ENCODE peak calls at places on chromosome X, in ten cellular contexts. One of them, this sample, is unnamed.

GRCh38 chrX:16920116-16920515 is 26.3 kb upstream of the REPS2 start:
- DNase-seq in stimulated activated naive CD4-positive, alpha-beta T cell: no peak
- DNase-seq in MM.1S: peak
- DNase-seq in activated CD4-positive, alpha-beta T cell treated with anti-CD3 and anti-CD28 coated beads for 36 hours: no peak
- DNase-seq in GM13977: no peak
- DNase-seq in NCI-H1417 treated with DMSO at 0.1 percent for 48 hours: no peak
- DNase-seq in endothelial cell: no peak
- DNase-seq in Calu3: no peak
- DNase-seq in psoas muscle: no peak
- DNase-seq in LoVo: no peak
- DNase-seq in this sample: peak

GRCh38 chrX:148984238-148984637 is 483.8 kb downstream of the AFF2 start:
- DNase-seq in GM13977: no peak
- DNase-seq in LoVo: no peak
- DNase-seq in stimulated activated naive CD4-positive, alpha-beta T cell: no peak
- DNase-seq in MM.1S: no peak
- DNase-seq in NCI-H1417 treated with DMSO at 0.1 percent for 48 hours: no peak
- DNase-seq in endothelial cell: no peak
- DNase-seq in Calu3: no peak
- DNase-seq in psoas muscle: no peak
- DNase-seq in activated CD4-positive, alpha-beta T cell treated with anti-CD3 and anti-CD28 coated beads for 36 hours: peak
- DNase-seq in this sample: no peak

GRCh38 chrX:48021026-48021900 is 14.5 kb downstream of the SPACA5 start:
- DNase-seq in Calu3: peak
- DNase-seq in endothelial cell: peak
- DNase-seq in LoVo: peak
- DNase-seq in activated CD4-positive, alpha-beta T cell treated with anti-CD3 and anti-CD28 coated beads for 36 hours: peak
- DNase-seq in psoas muscle: peak
- DNase-seq in MM.1S: peak
- DNase-seq in stimulated activated naive CD4-positive, alpha-beta T cell: peak
- DNase-seq in GM13977: peak
- DNase-seq in NCI-H1417 treated with DMSO at 0.1 percent for 48 hours: peak
- DNase-seq in this sample: peak

GRCh38 chrX:106263817-106264216 is 95.7 kb downstream of the PWWP3B start:
- DNase-seq in LoVo: no peak
- DNase-seq in MM.1S: no peak
- DNase-seq in Calu3: no peak
- DNase-seq in psoas muscle: no peak
- DNase-seq in activated CD4-positive, alpha-beta T cell treated with anti-CD3 and anti-CD28 coated beads for 36 hours: no peak
- DNase-seq in endothelial cell: no peak
- DNase-seq in stimulated activated naive CD4-positive, alpha-beta T cell: no peak
- DNase-seq in NCI-H1417 treated with DMSO at 0.1 percent for 48 hours: no peak
- DNase-seq in GM13977: no peak
- DNase-seq in this sample: peak

GRCh38 chrX:63275127-63275526 is 76.0 kb downstream of the SPIN4 start:
- DNase-seq in endothelial cell: peak
- DNase-seq in psoas muscle: no peak
- DNase-seq in Calu3: peak
- DNase-seq in stimulated activated naive CD4-positive, alpha-beta T cell: no peak
- DNase-seq in LoVo: peak
- DNase-seq in MM.1S: peak
- DNase-seq in activated CD4-positive, alpha-beta T cell treated with anti-CD3 and anti-CD28 coated beads for 36 hours: peak
- DNase-seq in GM13977: peak
- DNase-seq in NCI-H1417 treated with DMSO at 0.1 percent for 48 hours: no peak
- DNase-seq in this sample: no peak

GRCh38 chrX:102154900-102155805 is 624 bp downstream of the BEX5 start:
- DNase-seq in Calu3: peak
- DNase-seq in LoVo: no peak
- DNase-seq in MM.1S: peak
- DNase-seq in psoas muscle: no peak
- DNase-seq in activated CD4-positive, alpha-beta T cell treated with anti-CD3 and anti-CD28 coated beads for 36 hours: peak
- DNase-seq in endothelial cell: peak
- DNase-seq in NCI-H1417 treated with DMSO at 0.1 percent for 48 hours: no peak
- DNase-seq in stimulated activated naive CD4-positive, alpha-beta T cell: peak
- DNase-seq in GM13977: no peak
- DNase-seq in this sample: no peak

GRCh38 chrX:40749874-40750273 is 14.5 kb upstream of the MED14 start:
- DNase-seq in stimulated activated naive CD4-positive, alpha-beta T cell: no peak
- DNase-seq in Calu3: no peak
- DNase-seq in LoVo: no peak
- DNase-seq in psoas muscle: no peak
- DNase-seq in GM13977: no peak
- DNase-seq in activated CD4-positive, alpha-beta T cell treated with anti-CD3 and anti-CD28 coated beads for 36 hours: no peak
- DNase-seq in endothelial cell: no peak
- DNase-seq in MM.1S: peak
- DNase-seq in NCI-H1417 treated with DMSO at 0.1 percent for 48 hours: no peak
- DNase-seq in this sample: no peak

GRCh38 chrX:101287402-101287801 is 3.7 kb downstream of the TAF7L start:
- DNase-seq in psoas muscle: no peak
- DNase-seq in stimulated activated naive CD4-positive, alpha-beta T cell: no peak
- DNase-seq in LoVo: peak
- DNase-seq in activated CD4-positive, alpha-beta T cell treated with anti-CD3 and anti-CD28 coated beads for 36 hours: peak
- DNase-seq in Calu3: peak
- DNase-seq in GM13977: peak
- DNase-seq in endothelial cell: peak
- DNase-seq in MM.1S: peak
- DNase-seq in NCI-H1417 treated with DMSO at 0.1 percent for 48 hours: no peak
- DNase-seq in this sample: peak

GRCh38 chrX:130100180-130100579 is 10.1 kb downstream of the ELF4 start:
- DNase-seq in MM.1S: no peak
- DNase-seq in NCI-H1417 treated with DMSO at 0.1 percent for 48 hours: no peak
- DNase-seq in Calu3: no peak
- DNase-seq in psoas muscle: peak
- DNase-seq in GM13977: no peak
- DNase-seq in LoVo: no peak
- DNase-seq in endothelial cell: no peak
- DNase-seq in stimulated activated naive CD4-positive, alpha-beta T cell: no peak
- DNase-seq in activated CD4-positive, alpha-beta T cell treated with anti-CD3 and anti-CD28 coated beads for 36 hours: no peak
- DNase-seq in this sample: peak

GRCh38 chrX:41558531-41558930 is 111.4 kb downstream of the NYX start:
- DNase-seq in activated CD4-positive, alpha-beta T cell treated with anti-CD3 and anti-CD28 coated beads for 36 hours: peak
- DNase-seq in GM13977: peak
- DNase-seq in LoVo: no peak
- DNase-seq in stimulated activated naive CD4-positive, alpha-beta T cell: no peak
- DNase-seq in Calu3: no peak
- DNase-seq in MM.1S: peak
- DNase-seq in psoas muscle: no peak
- DNase-seq in NCI-H1417 treated with DMSO at 0.1 percent for 48 hours: no peak
- DNase-seq in endothelial cell: no peak
- DNase-seq in this sample: no peak

GRCh38 chrX:18874560-18875255 is 109.2 kb downstream of the PHKA2 start:
- DNase-seq in psoas muscle: no peak
- DNase-seq in GM13977: no peak
- DNase-seq in Calu3: no peak
- DNase-seq in activated CD4-positive, alpha-beta T cell treated with anti-CD3 and anti-CD28 coated beads for 36 hours: no peak
- DNase-seq in stimulated activated naive CD4-positive, alpha-beta T cell: no peak
- DNase-seq in LoVo: no peak
- DNase-seq in MM.1S: no peak
- DNase-seq in endothelial cell: no peak
- DNase-seq in NCI-H1417 treated with DMSO at 0.1 percent for 48 hours: no peak
- DNase-seq in this sample: no peak

GRCh38 chrX:110082156-110082555 is 79.2 kb downstream of the TMEM164 start:
- DNase-seq in endothelial cell: no peak
- DNase-seq in Calu3: no peak
- DNase-seq in activated CD4-positive, alpha-beta T cell treated with anti-CD3 and anti-CD28 coated beads for 36 hours: no peak
- DNase-seq in psoas muscle: no peak
- DNase-seq in MM.1S: no peak
- DNase-seq in NCI-H1417 treated with DMSO at 0.1 percent for 48 hours: no peak
- DNase-seq in stimulated activated naive CD4-positive, alpha-beta T cell: no peak
- DNase-seq in GM13977: no peak
- DNase-seq in LoVo: no peak
- DNase-seq in this sample: peak

GRCh38 chrX:14095702-14096101 is 66.0 kb upstream of the GEMIN8 start:
- DNase-seq in activated CD4-positive, alpha-beta T cell treated with anti-CD3 and anti-CD28 coated beads for 36 hours: peak
- DNase-seq in GM13977: peak
- DNase-seq in endothelial cell: peak
- DNase-seq in MM.1S: peak
- DNase-seq in psoas muscle: peak
- DNase-seq in NCI-H1417 treated with DMSO at 0.1 percent for 48 hours: no peak
- DNase-seq in stimulated activated naive CD4-positive, alpha-beta T cell: no peak
- DNase-seq in LoVo: peak
- DNase-seq in Calu3: peak
- DNase-seq in this sample: peak

GRCh38 chrX:63922221-63922620 is 137.2 kb upstream of the ARHGEF9 start:
- DNase-seq in MM.1S: no peak
- DNase-seq in activated CD4-positive, alpha-beta T cell treated with anti-CD3 and anti-CD28 coated beads for 36 hours: no peak
- DNase-seq in GM13977: no peak
- DNase-seq in psoas muscle: no peak
- DNase-seq in endothelial cell: no peak
- DNase-seq in stimulated activated naive CD4-positive, alpha-beta T cell: no peak
- DNase-seq in LoVo: no peak
- DNase-seq in Calu3: no peak
- DNase-seq in NCI-H1417 treated with DMSO at 0.1 percent for 48 hours: no peak
- DNase-seq in this sample: no peak

GRCh38 chrX:103554687-103555417 is 30.5 kb upstream of the TCEAL4 start:
- DNase-seq in endothelial cell: peak
- DNase-seq in MM.1S: peak
- DNase-seq in activated CD4-positive, alpha-beta T cell treated with anti-CD3 and anti-CD28 coated beads for 36 hours: peak
- DNase-seq in stimulated activated naive CD4-positive, alpha-beta T cell: peak
- DNase-seq in psoas muscle: no peak
- DNase-seq in LoVo: no peak
- DNase-seq in NCI-H1417 treated with DMSO at 0.1 percent for 48 hours: no peak
- DNase-seq in Calu3: peak
- DNase-seq in GM13977: peak
- DNase-seq in this sample: peak

GRCh38 chrX:133923548-133923947 is 61.8 kb downstream of the GPC3 start:
- DNase-seq in activated CD4-positive, alpha-beta T cell treated with anti-CD3 and anti-CD28 coated beads for 36 hours: no peak
- DNase-seq in LoVo: no peak
- DNase-seq in MM.1S: no peak
- DNase-seq in GM13977: no peak
- DNase-seq in NCI-H1417 treated with DMSO at 0.1 percent for 48 hours: no peak
- DNase-seq in stimulated activated naive CD4-positive, alpha-beta T cell: no peak
- DNase-seq in Calu3: no peak
- DNase-seq in psoas muscle: no peak
- DNase-seq in endothelial cell: no peak
- DNase-seq in this sample: no peak

GRCh38 chrX:130769835-130770234 is 133.2 kb downstream of the ENOX2 start:
- DNase-seq in MM.1S: no peak
- DNase-seq in activated CD4-positive, alpha-beta T cell treated with anti-CD3 and anti-CD28 coated beads for 36 hours: no peak
- DNase-seq in NCI-H1417 treated with DMSO at 0.1 percent for 48 hours: no peak
- DNase-seq in GM13977: no peak
- DNase-seq in psoas muscle: no peak
- DNase-seq in LoVo: no peak
- DNase-seq in stimulated activated naive CD4-positive, alpha-beta T cell: no peak
- DNase-seq in Calu3: no peak
- DNase-seq in endothelial cell: no peak
- DNase-seq in this sample: no peak

GRCh38 chrX:105975382-105975781 is 63.1 kb downstream of the SERPINA7 start:
- DNase-seq in Calu3: no peak
- DNase-seq in stimulated activated naive CD4-positive, alpha-beta T cell: no peak
- DNase-seq in LoVo: peak
- DNase-seq in activated CD4-positive, alpha-beta T cell treated with anti-CD3 and anti-CD28 coated beads for 36 hours: no peak
- DNase-seq in endothelial cell: no peak
- DNase-seq in GM13977: no peak
- DNase-seq in psoas muscle: no peak
- DNase-seq in MM.1S: peak
- DNase-seq in NCI-H1417 treated with DMSO at 0.1 percent for 48 hours: no peak
- DNase-seq in this sample: peak

GRCh38 chrX:110406822-110407221 is 48.2 kb downstream of the RTL9 start:
- DNase-seq in stimulated activated naive CD4-positive, alpha-beta T cell: no peak
- DNase-seq in NCI-H1417 treated with DMSO at 0.1 percent for 48 hours: no peak
- DNase-seq in MM.1S: no peak
- DNase-seq in activated CD4-positive, alpha-beta T cell treated with anti-CD3 and anti-CD28 coated beads for 36 hours: no peak
- DNase-seq in Calu3: no peak
- DNase-seq in psoas muscle: no peak
- DNase-seq in LoVo: no peak
- DNase-seq in GM13977: no peak
- DNase-seq in endothelial cell: no peak
- DNase-seq in this sample: no peak

GRCh38 chrX:148537556-148538182 is 37.3 kb downstream of the AFF2 start:
- DNase-seq in Calu3: no peak
- DNase-seq in GM13977: no peak
- DNase-seq in activated CD4-positive, alpha-beta T cell treated with anti-CD3 and anti-CD28 coated beads for 36 hours: no peak
- DNase-seq in MM.1S: no peak
- DNase-seq in NCI-H1417 treated with DMSO at 0.1 percent for 48 hours: no peak
- DNase-seq in psoas muscle: no peak
- DNase-seq in stimulated activated naive CD4-positive, alpha-beta T cell: no peak
- DNase-seq in LoVo: no peak
- DNase-seq in endothelial cell: no peak
- DNase-seq in this sample: no peak